ENCODE peak calls at places on chromosome 21, in six cellular contexts. F is endothelial cell of umbilical vein, L is K562, P is transverse colon, Q is GM12891, H is esophagus muscularis mucosa. X is an unnamed sample.

GRCh38 chr21:21366277-21366676 is 368.1 kb downstream of the NCAM2 start:
- DNase-seq in H (no peak), L (no peak), F (no peak), Q (no peak), P (no peak), X (no peak)

GRCh38 chr21:14712121-14712520 is 166.0 kb upstream of the SAMSN1 start:
- DNase-seq in F (peak), P (no peak), L (no peak), Q (no peak), H (no peak), X (no peak)

GRCh38 chr21:27425574-27425973 is 458.7 kb upstream of the ADAMTS5 start:
- DNase-seq in Q (no peak), P (no peak), H (no peak), F (no peak), L (no peak), X (no peak)

GRCh38 chr21:25994758-25995163 is 175.8 kb downstream of the APP start:
- DNase-seq in Q (no peak), F (no peak), P (no peak), L (no peak), H (no peak), X (no peak)

GRCh38 chr21:27379381-27379780 is 412.5 kb upstream of the ADAMTS5 start:
- DNase-seq in F (no peak), Q (no peak), P (no peak), H (no peak), L (no peak), X (no peak)

GRCh38 chr21:25717491-25718139 is 17.1 kb downstream of the ATP5PF start:
- DNase-seq in L (peak), Q (no peak), F (peak), P (no peak), H (no peak), X (no peak)

GRCh38 chr21:24290151-24290833 is 1317.0 kb downstream of the MRPL39 start:
- DNase-seq in P (no peak), H (no peak), Q (no peak), F (no peak), L (no peak), X (no peak)

GRCh38 chr21:40074198-40074597 is 207.0 kb downstream of the PCP4 start:
- DNase-seq in P (no peak), L (no peak), H (no peak), Q (no peak), F (no peak), X (no peak)

GRCh38 chr21:42684109-42684916 is 30.9 kb downstream of the PDE9A start:
- DNase-seq in H (no peak), Q (no peak), P (no peak), L (no peak), F (no peak), X (no peak)

GRCh38 chr21:41048636-41049035 is 119.3 kb upstream of the BACE2 start:
- DNase-seq in L (no peak), Q (no peak), H (peak), P (no peak), F (no peak), X (no peak)

GRCh38 chr21:25895565-25896205 is 160.9 kb downstream of the GABPA start:
- DNase-seq in Q (no peak), P (no peak), H (no peak), L (peak), F (peak), X (no peak)

GRCh38 chr21:42635848-42636534 is 17.4 kb upstream of the PDE9A start:
- DNase-seq in P (no peak), L (no peak), Q (no peak), H (no peak), F (no peak), X (no peak)

GRCh38 chr21:41750051-41750450 is 16.8 kb downstream of the RIPK4 start:
- DNase-seq in L (no peak), H (no peak), F (no peak), Q (no peak), P (no peak), X (peak)

GRCh38 chr21:35258521-35258920 is 209.4 kb upstream of the RUNX1 start:
- DNase-seq in Q (no peak), P (no peak), L (no peak), F (no peak), H (no peak), X (no peak)

GRCh38 chr21:31898898-31899630 is 26.2 kb downstream of the HUNK start:
- DNase-seq in F (no peak), L (no peak), P (no peak), H (no peak), Q (no peak), X (no peak)

GRCh38 chr21:27132270-27132669 is 165.4 kb upstream of the ADAMTS5 start:
- DNase-seq in L (no peak), Q (no peak), F (no peak), H (no peak), P (no peak), X (no peak)

GRCh38 chr21:33642896-33643657 is 776 bp downstream of the ITSN1 start:
- DNase-seq in F (peak), Q (no peak), H (no peak), L (peak), P (peak), X (peak)

GRCh38 chr21:33643658-33644311 is 1.5 kb downstream of the ITSN1 start:
- DNase-seq in P (no peak), F (peak), L (no peak), Q (no peak), H (no peak), X (no peak)

GRCh38 chr21:33641339-33642026 is at the start of gene CRYZL1:
- DNase-seq in Q (peak), L (peak), P (peak), H (peak), F (peak), X (peak)

GRCh38 chr21:33640697-33641338 is 723 bp downstream of the CRYZL1 start:
- DNase-seq in Q (no peak), P (peak), L (no peak), F (no peak), H (no peak), X (no peak)

GRCh38 chr21:33642027-33642895 is at the start of gene ITSN1:
- DNase-seq in F (peak), P (peak), Q (peak), H (peak), L (peak), X (peak)
- TF ChIP-seq POLR2A in F (peak), P (peak), Q (no peak), H (peak), L (no peak), X (peak)

DNA sequence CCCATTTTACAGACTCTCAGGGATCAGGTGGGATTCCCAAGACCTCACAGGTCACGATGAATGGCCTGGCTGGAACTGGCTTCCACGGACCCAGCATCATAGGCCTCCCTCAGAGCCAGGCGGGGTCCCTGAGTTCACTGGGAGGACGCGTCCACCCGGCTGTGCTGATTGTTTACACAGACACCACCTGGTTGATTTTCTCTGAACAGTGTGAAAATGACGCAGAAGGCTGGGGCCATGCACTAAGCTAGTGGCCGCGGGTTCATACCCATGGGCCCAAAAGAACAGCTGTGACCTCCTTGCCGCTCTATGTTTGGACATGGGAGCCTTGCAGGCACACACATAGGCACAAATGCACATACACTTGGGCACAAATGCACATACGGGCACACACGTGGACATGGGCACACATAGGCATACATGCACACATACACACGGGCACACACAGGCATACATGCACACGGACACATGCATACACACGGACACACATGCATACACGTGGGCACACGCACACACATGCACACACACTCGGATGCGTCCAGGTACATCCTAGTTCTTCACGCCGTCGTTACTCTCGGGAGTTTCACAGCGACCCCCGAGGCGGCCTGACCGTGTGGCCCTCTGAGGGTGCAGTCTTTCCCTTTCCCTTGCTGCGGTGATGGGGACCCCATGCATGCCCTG is 23.2 kb downstream of the CSTB start:
- DNase-seq in H (no peak), Q (no peak), F (no peak), L (no peak), P (no peak), X (no peak)
- TF ChIP-seq POLR2A in H (no peak), Q (no peak), F (no peak), L (no peak), P (no peak), X (no peak)

DNA sequence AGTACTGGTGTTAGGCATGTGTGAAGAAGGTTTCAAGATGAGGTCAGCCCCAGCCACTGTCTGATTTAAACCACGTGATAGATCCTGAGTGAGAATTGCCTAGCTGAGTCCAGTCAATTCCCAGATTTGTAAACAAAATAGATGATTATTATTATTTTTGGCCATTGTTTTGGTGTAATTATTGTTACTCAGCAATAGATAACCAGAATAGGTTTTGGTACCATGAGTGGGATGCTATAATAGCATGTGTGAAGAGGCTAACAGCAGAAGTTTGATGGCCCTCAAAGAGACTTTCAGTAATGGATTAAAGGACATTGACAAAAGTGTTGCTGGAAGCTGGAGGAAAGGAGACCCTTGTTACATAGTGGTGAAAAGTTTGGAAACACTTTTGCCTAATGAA is 214.8 kb downstream of the BACH1 start:
- DNase-seq in F (no peak), Q (no peak), L (no peak), H (no peak), P (no peak), X (no peak)
- TF ChIP-seq POLR2A in F (no peak), Q (no peak), L (no peak), H (no peak), P (no peak), X (no peak)

GRCh38 chr21:43779660-43780059 is 3.6 kb upstream of the CSTB start:
- DNase-seq in L (no peak), F (no peak), P (peak), H (no peak), Q (no peak), X (no peak)
- TF ChIP-seq POLR2A in L (no peak), F (no peak), P (no peak), H (no peak), Q (no peak), X (no peak)

DNA sequence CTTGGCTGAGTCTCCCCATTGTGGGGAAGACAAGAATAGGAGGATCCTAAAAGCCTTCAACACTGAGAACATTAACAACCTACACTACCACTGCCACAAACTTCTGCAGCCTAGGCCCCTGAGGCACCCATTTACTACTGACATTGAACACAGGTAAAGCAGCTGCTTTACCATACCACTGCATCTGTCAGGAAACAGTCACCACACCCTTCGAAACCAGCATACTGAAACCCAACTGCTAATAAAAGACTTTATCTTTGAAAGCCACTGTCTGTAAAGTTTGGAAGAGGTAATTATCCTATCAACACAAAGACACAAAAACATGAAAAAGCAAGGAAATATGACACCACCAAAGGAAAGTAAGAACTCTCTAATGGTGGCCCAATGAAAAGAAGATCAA is 7.4 kb downstream of the IFNAR1 start:
- DNase-seq in H (no peak), L (no peak), P (no peak), F (no peak), Q (no peak), X (no peak)
- TF ChIP-seq POLR2A in H (no peak), L (no peak), P (no peak), F (no peak), Q (no peak), X (no peak)

GRCh38 chr21:38958940-38959685 is 153.4 kb downstream of the ETS2 start:
- DNase-seq in L (no peak), F (no peak), Q (no peak), P (peak), H (no peak), X (no peak)
- TF ChIP-seq POLR2A in L (no peak), F (no peak), Q (no peak), P (peak), H (no peak), X (no peak)

GRCh38 chr21:37366488-37367300 is at the start of gene DYRK1A:
- DNase-seq in L (peak), Q (peak), F (peak), P (peak), H (peak), X (peak)
- TF ChIP-seq POLR2A in L (peak), Q (peak), F (no peak), P (peak), H (peak), X (peak)

DNA sequence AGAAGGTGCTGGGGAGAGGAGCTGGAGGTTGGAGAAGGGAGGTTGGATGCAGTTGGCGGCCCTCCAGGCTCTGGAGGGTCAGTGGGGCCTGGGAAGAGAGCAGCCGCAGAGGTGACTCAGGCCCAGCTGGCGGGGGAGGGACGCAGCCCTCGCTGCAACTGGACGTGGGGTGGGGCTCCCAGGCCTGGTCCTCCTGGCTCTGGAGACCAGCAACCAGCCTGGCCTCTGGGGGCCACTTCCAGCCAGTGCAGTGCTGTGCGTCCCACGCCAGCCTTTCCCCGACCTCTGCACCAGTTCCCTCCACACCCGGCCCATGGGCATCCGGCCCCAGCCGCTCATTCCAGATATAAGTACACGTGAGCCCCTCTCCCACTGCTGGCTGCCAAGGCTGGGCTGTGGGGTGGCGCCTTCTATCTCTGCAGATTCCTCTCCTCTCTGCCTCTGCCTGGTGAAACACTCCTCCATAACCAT is 38.0 kb upstream of the COL18A1 start:
- DNase-seq in H (no peak), Q (no peak), F (peak), L (peak), P (peak), X (peak)
- TF ChIP-seq POLR2A in H (no peak), Q (no peak), F (peak), L (no peak), P (no peak), X (peak)